ENCODE peak calls at places on chromosomes 4 and X, in eight cellular contexts. One of them, this sample, is unnamed.

GRCh38 chr4:14345356-14345775 is 656.9 kb upstream of the CPEB2 start:
- DNase-seq in heart right ventricle: no peak
- DNase-seq in psoas muscle: no peak
- DNase-seq in transverse colon: no peak
- DNase-seq in foreskin fibroblast: peak; percentile 71
- DNase-seq in fibroblast of pulmonary artery: peak; percentile 39
- DNase-seq in Panc1: no peak
- DNase-seq in WERI-Rb-1: no peak
- DNase-seq in this sample: no peak

GRCh38 chr4:145557720-145558119 is 61.5 kb upstream of the MMAA start:
- DNase-seq in Panc1: peak; percentile 39
- DNase-seq in heart right ventricle: peak; percentile 66
- DNase-seq in psoas muscle: peak; percentile 44
- DNase-seq in transverse colon: peak; percentile 63
- DNase-seq in foreskin fibroblast: peak; percentile 83
- DNase-seq in WERI-Rb-1: peak; percentile 71
- DNase-seq in fibroblast of pulmonary artery: peak; percentile 82
- DNase-seq in this sample: no peak

GRCh38 chrX:154370300-154370881 is 4.0 kb downstream of the FLNA start:
- DNase-seq in foreskin fibroblast: peak; percentile 51
- DNase-seq in fibroblast of pulmonary artery: peak; percentile 35
- DNase-seq in WERI-Rb-1: no peak
- DNase-seq in psoas muscle: peak; percentile 43
- DNase-seq in Panc1: no peak
- DNase-seq in heart right ventricle: no peak
- DNase-seq in transverse colon: no peak
- DNase-seq in this sample: no peak

GRCh38 chrX:47170861-47171692 is 22.6 kb upstream of the UBA1 start:
- DNase-seq in Panc1: no peak
- DNase-seq in fibroblast of pulmonary artery: no peak
- DNase-seq in transverse colon: no peak
- DNase-seq in WERI-Rb-1: no peak
- DNase-seq in psoas muscle: no peak
- DNase-seq in foreskin fibroblast: no peak
- DNase-seq in heart right ventricle: no peak
- DNase-seq in this sample: no peak

GRCh38 chr4:111854494-111855087 is 290.7 kb upstream of the FAM241A start:
- DNase-seq in fibroblast of pulmonary artery: peak; percentile 59
- DNase-seq in heart right ventricle: peak; percentile 4
- DNase-seq in Panc1: peak; percentile 8
- DNase-seq in psoas muscle: no peak
- DNase-seq in WERI-Rb-1: peak; percentile 46
- DNase-seq in foreskin fibroblast: peak; percentile 67
- DNase-seq in transverse colon: peak; percentile 11
- DNase-seq in this sample: no peak

GRCh38 chr4:1413687-1414479 is 7.6 kb upstream of the NKX1-1 start:
- DNase-seq in foreskin fibroblast: no peak
- DNase-seq in transverse colon: no peak
- DNase-seq in fibroblast of pulmonary artery: no peak
- DNase-seq in heart right ventricle: no peak
- DNase-seq in WERI-Rb-1: no peak
- DNase-seq in psoas muscle: no peak
- DNase-seq in Panc1: no peak
- DNase-seq in this sample: no peak

GRCh38 chr4:126772662-126773061 is 860.1 kb upstream of the INTU start:
- DNase-seq in fibroblast of pulmonary artery: no peak
- DNase-seq in heart right ventricle: no peak
- DNase-seq in foreskin fibroblast: no peak
- DNase-seq in Panc1: no peak
- DNase-seq in psoas muscle: no peak
- DNase-seq in transverse colon: no peak
- DNase-seq in WERI-Rb-1: no peak
- DNase-seq in this sample: no peak

GRCh38 chr4:65482410-65482809 is 187.9 kb downstream of the EPHA5 start:
- DNase-seq in Panc1: no peak
- DNase-seq in WERI-Rb-1: no peak
- DNase-seq in heart right ventricle: no peak
- DNase-seq in psoas muscle: no peak
- DNase-seq in transverse colon: no peak
- DNase-seq in foreskin fibroblast: no peak
- DNase-seq in fibroblast of pulmonary artery: peak; percentile 42
- DNase-seq in this sample: no peak

GRCh38 chr4:53676402-53676871 is 85.2 kb upstream of the LNX1 start:
- DNase-seq in fibroblast of pulmonary artery: peak; percentile 97
- DNase-seq in psoas muscle: no peak
- DNase-seq in heart right ventricle: no peak
- DNase-seq in foreskin fibroblast: peak; percentile 70
- DNase-seq in WERI-Rb-1: no peak
- DNase-seq in transverse colon: no peak
- DNase-seq in Panc1: no peak
- DNase-seq in this sample: peak; percentile 53

GRCh38 chrX:133364201-133364600 is 51.1 kb downstream of the GPC4 start:
- DNase-seq in psoas muscle: no peak
- DNase-seq in WERI-Rb-1: no peak
- DNase-seq in heart right ventricle: no peak
- DNase-seq in transverse colon: no peak
- DNase-seq in fibroblast of pulmonary artery: peak; percentile 22
- DNase-seq in Panc1: no peak
- DNase-seq in foreskin fibroblast: no peak
- DNase-seq in this sample: no peak

GRCh38 chr4:110196871-110197420 is 1.5 kb downstream of the ELOVL6 start:
- DNase-seq in foreskin fibroblast: peak; percentile 73
- DNase-seq in psoas muscle: peak; percentile 62
- DNase-seq in WERI-Rb-1: peak; percentile 72
- DNase-seq in transverse colon: peak; percentile 63
- DNase-seq in Panc1: no peak
- DNase-seq in fibroblast of pulmonary artery: no peak
- DNase-seq in heart right ventricle: peak; percentile 34
- DNase-seq in this sample: no peak

GRCh38 chrX:44891642-44892041 is 18.7 kb downstream of the KDM6A start:
- DNase-seq in psoas muscle: no peak
- DNase-seq in WERI-Rb-1: no peak
- DNase-seq in transverse colon: no peak
- DNase-seq in heart right ventricle: no peak
- DNase-seq in fibroblast of pulmonary artery: no peak
- DNase-seq in Panc1: no peak
- DNase-seq in foreskin fibroblast: no peak
- DNase-seq in this sample: no peak

GRCh38 chr4:31983677-31984076 is 1263.5 kb downstream of the PCDH7 start:
- DNase-seq in Panc1: no peak
- DNase-seq in heart right ventricle: no peak
- DNase-seq in foreskin fibroblast: no peak
- DNase-seq in fibroblast of pulmonary artery: no peak
- DNase-seq in psoas muscle: no peak
- DNase-seq in WERI-Rb-1: no peak
- DNase-seq in transverse colon: no peak
- DNase-seq in this sample: no peak

DNA sequence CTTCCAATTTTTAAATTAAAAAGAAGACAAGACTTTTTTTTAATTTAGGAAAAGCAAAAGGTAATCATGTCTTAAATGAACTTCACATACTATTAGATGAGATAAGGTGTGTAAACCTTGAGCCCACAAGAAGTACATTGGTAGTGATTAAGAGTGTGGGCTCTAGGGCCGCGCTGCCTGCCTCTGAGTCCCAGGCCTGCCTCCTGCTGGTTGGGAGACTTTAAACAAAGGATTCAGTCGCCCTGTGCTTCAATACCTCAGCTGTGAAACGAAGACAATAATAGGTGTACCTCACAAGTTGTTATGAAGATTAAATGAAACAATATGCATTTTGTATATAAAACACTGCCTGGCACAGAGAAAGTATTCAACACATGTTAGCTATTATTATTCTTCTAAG is 95.9 kb upstream of the MYOZ2 start:
- DNase-seq in psoas muscle: no peak
- DNase-seq in Panc1: no peak
- DNase-seq in heart right ventricle: no peak
- DNase-seq in transverse colon: no peak
- DNase-seq in fibroblast of pulmonary artery: no peak
- DNase-seq in WERI-Rb-1: no peak
- DNase-seq in foreskin fibroblast: no peak
- DNase-seq in this sample: no peak
- TF ChIP-seq CTCF in psoas muscle: peak; percentile 54
- TF ChIP-seq CTCF in Panc1: peak; percentile 25
- TF ChIP-seq CTCF in heart right ventricle: peak; percentile 30
- TF ChIP-seq CTCF in transverse colon: no peak
- TF ChIP-seq CTCF in fibroblast of pulmonary artery: no peak
- TF ChIP-seq CTCF in WERI-Rb-1: peak; percentile 43
- TF ChIP-seq CTCF in foreskin fibroblast: peak; percentile 21
- TF ChIP-seq CTCF in this sample: peak; percentile 41

GRCh38 chrX:40084471-40084870 is 13.3 kb downstream of the BCOR start:
- DNase-seq in psoas muscle: no peak
- DNase-seq in fibroblast of pulmonary artery: no peak
- DNase-seq in transverse colon: no peak
- DNase-seq in foreskin fibroblast: no peak
- DNase-seq in heart right ventricle: no peak
- DNase-seq in WERI-Rb-1: no peak
- DNase-seq in Panc1: no peak
- DNase-seq in this sample: no peak

GRCh38 chrX:40083120-40083978 is 14.4 kb downstream of the BCOR start:
- DNase-seq in foreskin fibroblast: peak; percentile 51
- DNase-seq in heart right ventricle: no peak
- DNase-seq in fibroblast of pulmonary artery: no peak
- DNase-seq in Panc1: no peak
- DNase-seq in psoas muscle: no peak
- DNase-seq in transverse colon: no peak
- DNase-seq in WERI-Rb-1: peak; percentile 23
- DNase-seq in this sample: no peak

GRCh38 chrX:40085086-40085551 is 12.6 kb downstream of the BCOR start:
- DNase-seq in heart right ventricle: no peak
- DNase-seq in fibroblast of pulmonary artery: peak; percentile 89
- DNase-seq in psoas muscle: no peak
- DNase-seq in Panc1: no peak
- DNase-seq in WERI-Rb-1: no peak
- DNase-seq in transverse colon: no peak
- DNase-seq in foreskin fibroblast: peak; percentile 80
- DNase-seq in this sample: peak; percentile 31

GRCh38 chrX:40082447-40083119 is 15.2 kb downstream of the BCOR start:
- DNase-seq in foreskin fibroblast: peak; percentile 16
- DNase-seq in transverse colon: no peak
- DNase-seq in WERI-Rb-1: no peak
- DNase-seq in psoas muscle: no peak
- DNase-seq in heart right ventricle: no peak
- DNase-seq in Panc1: no peak
- DNase-seq in fibroblast of pulmonary artery: no peak
- DNase-seq in this sample: no peak

DNA sequence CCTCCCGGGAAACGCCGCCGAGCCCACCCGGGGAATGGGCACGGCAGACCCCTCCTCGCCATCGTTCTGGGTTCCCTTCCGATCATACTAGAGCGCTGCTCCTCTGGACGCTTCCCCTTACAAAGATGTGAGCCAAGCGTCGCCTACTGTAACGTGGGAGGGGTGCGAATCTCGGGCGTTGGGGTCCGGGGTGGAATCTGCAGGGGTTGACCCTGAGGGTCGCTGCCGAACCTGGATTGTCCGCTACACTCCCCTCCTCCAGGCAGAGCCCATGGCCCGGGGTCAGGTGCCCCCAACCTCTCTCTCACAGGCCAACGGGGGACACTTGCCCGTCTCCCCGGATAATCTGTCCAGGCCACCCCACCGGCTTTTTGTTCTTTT is 13.8 kb downstream of the BCOR start:
- DNase-seq in Panc1: no peak
- DNase-seq in foreskin fibroblast: no peak
- DNase-seq in fibroblast of pulmonary artery: no peak
- DNase-seq in psoas muscle: no peak
- DNase-seq in WERI-Rb-1: no peak
- DNase-seq in transverse colon: no peak
- DNase-seq in heart right ventricle: no peak
- DNase-seq in this sample: no peak
- H3K4me3 ChIP-seq in Panc1: peak overlapping the region; percentile 3
- H3K4me3 ChIP-seq in foreskin fibroblast: peak overlapping the region; percentile 42
- H3K4me3 ChIP-seq in fibroblast of pulmonary artery: peak overlapping the region; percentile 38
- H3K4me3 ChIP-seq in psoas muscle: peak overlapping the region; percentile 62
- H3K4me3 ChIP-seq in WERI-Rb-1: peak overlapping the region; percentile 23
- H3K4me3 ChIP-seq in transverse colon: no peak overlapping the region
- H3K4me3 ChIP-seq in heart right ventricle: no peak overlapping the region
- H3K4me3 ChIP-seq in this sample: no peak overlapping the region

DNA sequence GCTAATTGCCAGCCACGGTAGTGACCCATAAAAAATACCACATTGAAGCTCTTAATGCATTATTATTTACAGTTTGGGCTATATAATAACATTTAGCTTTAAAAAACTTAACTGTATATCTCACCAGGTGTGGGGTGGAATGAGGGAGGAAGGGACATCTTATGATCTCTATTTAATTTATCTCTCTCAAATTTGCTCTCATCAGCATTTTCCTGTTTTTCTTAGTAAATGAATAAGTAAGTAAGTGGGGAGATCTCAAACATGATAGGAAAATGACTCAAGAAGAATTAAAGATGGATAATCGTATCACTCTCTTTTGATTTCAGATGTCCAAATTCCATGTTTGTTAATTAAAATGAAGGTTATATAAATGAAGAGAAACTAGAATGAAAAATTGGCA is 200.7 kb upstream of the NR3C2 start:
- DNase-seq in psoas muscle: no peak
- DNase-seq in Panc1: no peak
- DNase-seq in transverse colon: no peak
- DNase-seq in fibroblast of pulmonary artery: no peak
- DNase-seq in heart right ventricle: no peak
- DNase-seq in WERI-Rb-1: no peak
- DNase-seq in foreskin fibroblast: no peak
- DNase-seq in this sample: no peak
- TF ChIP-seq CTCF in psoas muscle: no peak
- TF ChIP-seq CTCF in Panc1: no peak
- TF ChIP-seq CTCF in transverse colon: no peak
- TF ChIP-seq CTCF in fibroblast of pulmonary artery: no peak
- TF ChIP-seq CTCF in heart right ventricle: no peak
- TF ChIP-seq CTCF in WERI-Rb-1: no peak
- TF ChIP-seq CTCF in foreskin fibroblast: no peak
- TF ChIP-seq CTCF in this sample: no peak

GRCh38 chr4:92270908-92271307 is 32.9 kb upstream of the GRID2 start:
- DNase-seq in WERI-Rb-1: no peak
- DNase-seq in foreskin fibroblast: no peak
- DNase-seq in Panc1: no peak
- DNase-seq in psoas muscle: no peak
- DNase-seq in fibroblast of pulmonary artery: peak; percentile 6
- DNase-seq in heart right ventricle: no peak
- DNase-seq in transverse colon: no peak
- DNase-seq in this sample: no peak

GRCh38 chr4:92266521-92266920 is 37.2 kb upstream of the GRID2 start:
- DNase-seq in heart right ventricle: no peak
- DNase-seq in transverse colon: no peak
- DNase-seq in Panc1: no peak
- DNase-seq in foreskin fibroblast: no peak
- DNase-seq in fibroblast of pulmonary artery: no peak
- DNase-seq in WERI-Rb-1: no peak
- DNase-seq in psoas muscle: no peak
- DNase-seq in this sample: no peak

GRCh38 chr4:92265798-92266197 is 38.0 kb upstream of the GRID2 start:
- DNase-seq in foreskin fibroblast: no peak
- DNase-seq in transverse colon: no peak
- DNase-seq in Panc1: no peak
- DNase-seq in heart right ventricle: no peak
- DNase-seq in fibroblast of pulmonary artery: no peak
- DNase-seq in psoas muscle: no peak
- DNase-seq in WERI-Rb-1: no peak
- DNase-seq in this sample: no peak

GRCh38 chr4:92265066-92265465 is 38.7 kb upstream of the GRID2 start:
- DNase-seq in fibroblast of pulmonary artery: peak; percentile 73
- DNase-seq in heart right ventricle: no peak
- DNase-seq in transverse colon: no peak
- DNase-seq in foreskin fibroblast: no peak
- DNase-seq in WERI-Rb-1: no peak
- DNase-seq in Panc1: no peak
- DNase-seq in psoas muscle: no peak
- DNase-seq in this sample: no peak

GRCh38 chr4:92268642-92269041 is 35.1 kb upstream of the GRID2 start:
- DNase-seq in heart right ventricle: no peak
- DNase-seq in transverse colon: no peak
- DNase-seq in WERI-Rb-1: no peak
- DNase-seq in Panc1: no peak
- DNase-seq in fibroblast of pulmonary artery: no peak
- DNase-seq in foreskin fibroblast: no peak
- DNase-seq in psoas muscle: no peak
- DNase-seq in this sample: no peak
- H3K4me3 ChIP-seq in heart right ventricle: no peak overlapping the region
- H3K4me3 ChIP-seq in transverse colon: no peak overlapping the region
- H3K4me3 ChIP-seq in WERI-Rb-1: no peak overlapping the region
- H3K4me3 ChIP-seq in Panc1: no peak overlapping the region
- H3K4me3 ChIP-seq in fibroblast of pulmonary artery: no peak overlapping the region
- H3K4me3 ChIP-seq in foreskin fibroblast: no peak overlapping the region
- H3K4me3 ChIP-seq in psoas muscle: no peak overlapping the region
- H3K4me3 ChIP-seq in this sample: no peak overlapping the region

This sample was measured in AG04449.